ENCODE peak calls at places on chromosomes 16 and 17, in ten cellular contexts. I is stimulated activated CD8-positive, alpha-beta memory T cell treated with anti-CD3 and anti-CD28 coated beads, Interleukin-12 subunit alpha, Interleukin-12 subunit beta, amount 100 ng/mL, for 1 hour; E is HFFc6; F is D341Med; U is B cell; M is heart right ventricle; L is activated naive CD8-positive, alpha-beta T cell treated with anti-CD3 and anti-CD28 coated beads, Interleukin-2, amount 10 ng/mL, durations not matched to agents 7 days and 5 days; G is hypothalamus; R is naive B cell; V is upper lobe of right lung. S is an unnamed sample.

GRCh38 chr17:68207651-68208253 is 40.1 kb upstream of the AMZ2 start:
- DNase-seq in I (no peak), E (no peak), F (no peak), U (no peak), M (no peak), L (no peak), G (no peak), R (no peak), V (no peak), S (no peak)

GRCh38 chr17:62790554-62790953 is 17.6 kb downstream of the MARCHF10 start:
- DNase-seq in I (no peak), E (peak), F (no peak), U (no peak), M (no peak), L (no peak), G (no peak), R (no peak), V (no peak), S (no peak)

GRCh38 chr16:11331967-11332366 is 13.3 kb upstream of the RMI2 start:
- DNase-seq in I (no peak), E (no peak), F (no peak), U (no peak), M (no peak), L (no peak), G (no peak), R (no peak), V (no peak), S (no peak)

GRCh38 chr17:62737513-62737912 is 70.6 kb downstream of the MARCHF10 start:
- DNase-seq in I (no peak), E (no peak), F (no peak), U (no peak), M (no peak), L (no peak), G (no peak), R (no peak), V (no peak), S (no peak)

GRCh38 chr17:55219939-55220338 is 44.8 kb upstream of the HLF start:
- DNase-seq in I (no peak), E (no peak), F (no peak), U (no peak), M (no peak), L (no peak), G (no peak), R (no peak), V (no peak), S (no peak)

GRCh38 chr16:79751785-79752184 is 151.2 kb upstream of the MAF start:
- DNase-seq in I (no peak), E (no peak), F (no peak), U (no peak), M (peak), L (no peak), G (no peak), R (no peak), V (no peak), S (no peak)

GRCh38 chr16:2512920-2513404 is 790 bp upstream of the ATP6V0C start:
- DNase-seq in I (no peak), E (no peak), F (no peak), U (no peak), M (no peak), L (peak), G (no peak), R (no peak), V (peak), S (no peak)

GRCh38 chr17:29376667-29377268 is 13.4 kb upstream of the TAOK1 start:
- DNase-seq in I (no peak), E (peak), F (peak), U (no peak), M (peak), L (no peak), G (peak), R (no peak), V (no peak), S (no peak)

GRCh38 chr16:1494129-1494640 is 1.0 kb downstream of the TELO2 start:
- DNase-seq in I (no peak), E (peak), F (no peak), U (no peak), M (peak), L (no peak), G (no peak), R (no peak), V (peak), S (no peak)

GRCh38 chr16:80299416-80299815 is 241.4 kb upstream of the DYNLRB2 start:
- DNase-seq in I (no peak), E (no peak), F (no peak), U (no peak), M (no peak), L (no peak), G (no peak), R (no peak), V (no peak), S (no peak)

GRCh38 chr17:40304464-40304863 is 4.5 kb upstream of the RARA start:
- DNase-seq in I (no peak), E (peak), F (no peak), U (no peak), M (no peak), L (no peak), G (no peak), R (no peak), V (no peak), S (peak)

GRCh38 chr16:13084331-13084730 is 182.9 kb downstream of the SHISA9 start:
- DNase-seq in I (no peak), E (no peak), F (no peak), U (no peak), M (no peak), L (no peak), G (no peak), R (no peak), V (no peak), S (no peak)

GRCh38 chr17:19978206-19978802 is 676 bp upstream of the AKAP10 start:
- DNase-seq in I (no peak), E (no peak), F (no peak), U (peak), M (no peak), L (no peak), G (no peak), R (no peak), V (no peak), S (no peak)

GRCh38 chr16:20167323-20167722 is 93.6 kb upstream of the GPR139 start:
- DNase-seq in I (no peak), E (no peak), F (no peak), U (no peak), M (no peak), L (no peak), G (no peak), R (no peak), V (no peak), S (no peak)

GRCh38 chr16:67165121-67166034 is 833 bp downstream of the HSF4 start:
- DNase-seq in I (no peak), E (no peak), F (no peak), U (no peak), M (no peak), L (no peak), G (no peak), R (no peak), V (no peak), S (no peak)

GRCh38 chr17:75331671-75332070 is 42.4 kb upstream of the SLC25A19 start:
- DNase-seq in I (no peak), E (no peak), F (no peak), U (no peak), M (no peak), L (no peak), G (no peak), R (no peak), V (no peak), S (no peak)

GRCh38 chr16:11445486-11445885 is 100.2 kb downstream of the RMI2 start:
- DNase-seq in I (no peak), E (no peak), F (no peak), U (no peak), M (no peak), L (no peak), G (no peak), R (no peak), V (no peak), S (no peak)

GRCh38 chr17:17120294-17120693 is 78.0 kb downstream of the MPRIP start:
- DNase-seq in I (no peak), E (no peak), F (no peak), U (no peak), M (no peak), L (no peak), G (no peak), R (no peak), V (no peak), S (no peak)

GRCh38 chr17:78745407-78746088 is 36.5 kb downstream of the CYTH1 start:
- DNase-seq in I (peak), E (peak), F (no peak), U (no peak), M (peak), L (no peak), G (no peak), R (no peak), V (no peak), S (no peak)

GRCh38 chr16:88208112-88208511 is 174.6 kb upstream of the ZNF469 start:
- DNase-seq in I (no peak), E (no peak), F (no peak), U (no peak), M (no peak), L (no peak), G (no peak), R (no peak), V (no peak), S (peak)

GRCh38 chr16:5479925-5480324 is 382.3 kb upstream of the EEF2KMT start:
- DNase-seq in I (no peak), E (no peak), F (no peak), U (no peak), M (no peak), L (no peak), G (no peak), R (no peak), V (no peak), S (no peak)

GRCh38 chr16:86669285-86669805 is 91.0 kb downstream of the FOXL1 start:
- DNase-seq in I (no peak), E (no peak), F (no peak), U (no peak), M (no peak), L (no peak), G (no peak), R (no peak), V (no peak), S (no peak)

GRCh38 chr17:9231449-9232154 is 210.3 kb downstream of the NTN1 start:
- DNase-seq in I (no peak), E (no peak), F (no peak), U (no peak), M (no peak), L (no peak), G (no peak), R (no peak), V (no peak), S (no peak)

GRCh38 chr16:19644877-19645276 is 73.2 kb downstream of the KNOP1 start:
- DNase-seq in I (no peak), E (no peak), F (peak), U (no peak), M (peak), L (no peak), G (no peak), R (no peak), V (no peak), S (no peak)

GRCh38 chr17:44826123-44826790 is 3.8 kb downstream of the GJC1 start:
- DNase-seq in I (no peak), E (peak), F (no peak), U (no peak), M (no peak), L (no peak), G (no peak), R (no peak), V (peak), S (no peak)

S was measured in cardiac septum.